ENCODE peak calls at places on chromosome 13, in eight cellular contexts. D is body of pancreas; L is astrocyte; K is RWPE1; V is activated CD8-positive, alpha-beta T cell treated with anti-CD3 and anti-CD28 coated beads for 36 hours; Z is dorsolateral prefrontal cortex; M is HL-60; Q is Panc1. I is an unnamed sample.

GRCh38 chr13:108409735-108410134 is 140.2 kb downstream of the TNFSF13B start:
- DNase-seq in K (no peak), L (no peak), Q (no peak), Z (no peak), V (no peak), M (no peak), D (no peak), I (no peak)

GRCh38 chr13:50805805-50806204 is 37.7 kb downstream of the DLEU7 start:
- DNase-seq in D (no peak), Z (no peak), Q (no peak), K (no peak), M (no peak), V (no peak), L (peak), I (no peak)

GRCh38 chr13:50686547-50686946 is 156.9 kb downstream of the DLEU7 start:
- DNase-seq in Z (no peak), Q (no peak), D (no peak), M (peak), K (no peak), V (no peak), L (no peak), I (no peak)

GRCh38 chr13:107493271-107493670 is 722.1 kb downstream of the LIG4 start:
- DNase-seq in V (no peak), D (no peak), Z (no peak), Q (no peak), K (no peak), M (no peak), L (no peak), I (no peak)

GRCh38 chr13:27406178-27406939 is 18.1 kb upstream of the GTF3A start:
- DNase-seq in D (peak), Z (no peak), K (peak), Q (no peak), M (peak), V (peak), L (peak), I (peak)

GRCh38 chr13:41767801-41768200 is 193.1 kb downstream of the VWA8 start:
- DNase-seq in V (no peak), Z (no peak), K (no peak), M (no peak), D (no peak), Q (no peak), L (peak), I (no peak)

GRCh38 chr13:42924290-42924803 is 67.7 kb downstream of the EPSTI1 start:
- DNase-seq in V (no peak), L (no peak), Z (no peak), Q (no peak), D (no peak), M (no peak), K (no peak), I (no peak)

GRCh38 chr13:20390526-20391175 is 135.0 kb downstream of the CRYL1 start:
- DNase-seq in M (no peak), V (no peak), D (no peak), L (no peak), Q (no peak), K (no peak), Z (no peak), I (no peak)

GRCh38 chr13:36919206-36919832 is 719 bp downstream of the SMAD9 start:
- DNase-seq in K (peak), L (peak), Z (no peak), M (no peak), Q (no peak), V (peak), D (peak), I (peak)

GRCh38 chr13:99526549-99526948 is 25.3 kb downstream of the TM9SF2 start:
- DNase-seq in V (peak), D (no peak), M (no peak), K (no peak), Q (no peak), L (no peak), Z (no peak), I (no peak)
- TF ChIP-seq CTCF in V (no peak), D (no peak), M (no peak), K (no peak), Q (no peak), L (no peak), Z (no peak), I (no peak)

GRCh38 chr13:88978607-88979006 is 1307.4 kb downstream of the SLITRK5 start:
- DNase-seq in K (no peak), M (no peak), Q (no peak), D (no peak), V (no peak), Z (no peak), L (no peak), I (no peak)

DNA sequence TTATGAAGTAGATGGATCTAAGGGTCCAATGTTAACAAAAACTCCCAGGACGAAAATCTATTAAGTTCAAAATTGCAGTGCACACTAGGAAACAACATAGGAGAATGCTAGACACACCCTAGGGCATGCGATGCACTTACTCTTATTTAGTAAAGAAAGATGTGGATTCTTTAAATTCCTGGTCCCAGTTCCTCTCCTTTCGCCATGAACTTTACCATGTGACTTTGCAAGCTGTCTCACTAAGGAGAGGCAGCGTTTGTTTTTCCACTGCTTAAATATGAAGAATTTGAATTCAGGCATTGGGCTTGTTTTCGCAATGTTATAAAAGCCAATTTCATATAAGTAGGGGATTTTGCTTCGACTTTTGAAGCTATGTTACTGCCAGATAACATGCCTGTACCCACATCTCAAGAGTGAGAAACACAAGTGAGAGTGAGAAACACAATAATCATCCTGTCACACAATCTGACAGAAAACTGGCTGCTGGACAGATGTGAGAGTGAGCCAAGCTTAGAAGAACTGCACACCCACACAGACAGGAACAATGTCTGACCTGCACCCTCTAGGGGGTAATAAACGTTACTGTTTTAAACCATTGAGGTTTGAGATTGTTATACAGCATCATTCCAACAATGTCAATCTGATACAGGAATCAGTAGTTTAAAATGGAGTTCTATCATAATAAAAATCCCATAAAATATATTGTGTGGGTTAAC is 1308.5 kb downstream of the SLITRK5 start:
- DNase-seq in M (no peak), D (no peak), Z (no peak), K (no peak), V (no peak), L (peak), Q (no peak), I (no peak)
- TF ChIP-seq CTCF in M (peak), D (no peak), Z (no peak), K (no peak), V (no peak), L (no peak), Q (no peak), I (no peak)

GRCh38 chr13:92719868-92720267 is 506.7 kb upstream of the GPC6 start:
- DNase-seq in M (no peak), Q (no peak), Z (no peak), V (no peak), K (no peak), L (no peak), D (peak), I (no peak)

GRCh38 chr13:92721610-92722009 is 505.0 kb upstream of the GPC6 start:
- DNase-seq in L (no peak), M (no peak), K (no peak), V (no peak), Z (no peak), D (no peak), Q (no peak), I (no peak)

GRCh38 chr13:92717857-92718256 is 508.8 kb upstream of the GPC6 start:
- DNase-seq in M (no peak), Q (no peak), Z (no peak), L (no peak), V (no peak), K (no peak), D (no peak), I (no peak)

DNA sequence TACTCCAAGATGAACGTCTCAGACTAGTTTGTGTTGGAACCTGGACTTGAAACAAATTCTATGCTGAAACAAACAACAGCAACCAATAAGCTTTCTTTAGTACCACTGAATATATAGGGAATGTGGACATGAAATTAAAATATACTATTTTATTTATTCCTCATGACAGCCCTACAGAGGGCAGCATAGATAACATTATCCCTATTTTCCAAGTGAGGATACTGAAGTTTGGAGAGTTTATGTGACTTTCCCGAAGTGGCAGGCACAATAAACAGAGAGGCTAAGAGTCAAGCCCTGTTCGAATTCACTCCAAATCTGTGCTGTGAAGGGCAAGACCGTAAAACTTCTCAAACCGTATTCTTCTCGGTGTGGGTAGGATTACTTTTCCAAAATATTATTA is 509.9 kb upstream of the GPC6 start:
- DNase-seq in V (no peak), D (no peak), M (no peak), L (peak), Z (no peak), Q (no peak), K (no peak), I (no peak)
- TF ChIP-seq CTCF in V (no peak), D (no peak), M (no peak), L (peak), Z (no peak), Q (no peak), K (no peak), I (peak)

GRCh38 chr13:44816701-44817684 is 172.3 kb downstream of the NUFIP1 start:
- DNase-seq in M (no peak), L (peak), V (no peak), Z (no peak), K (peak), D (no peak), Q (no peak), I (no peak)

GRCh38 chr13:44818016-44818415 is 171.3 kb downstream of the NUFIP1 start:
- DNase-seq in V (no peak), Q (no peak), L (no peak), M (no peak), Z (no peak), D (no peak), K (no peak), I (no peak)

GRCh38 chr13:44819245-44819644 is 170.0 kb downstream of the NUFIP1 start:
- DNase-seq in M (no peak), Q (peak), V (peak), K (peak), D (peak), L (peak), Z (no peak), I (no peak)

GRCh38 chr13:44819762-44820161 is 169.5 kb downstream of the NUFIP1 start:
- DNase-seq in K (no peak), V (no peak), Z (no peak), L (no peak), M (no peak), Q (no peak), D (no peak), I (no peak)

GRCh38 chr13:44818428-44818827 is 170.8 kb downstream of the NUFIP1 start:
- DNase-seq in Q (no peak), M (no peak), D (peak), V (no peak), L (no peak), Z (no peak), K (peak), I (no peak)
- TF ChIP-seq CTCF in Q (no peak), M (no peak), D (peak), V (no peak), L (no peak), Z (no peak), K (no peak), I (no peak)

DNA sequence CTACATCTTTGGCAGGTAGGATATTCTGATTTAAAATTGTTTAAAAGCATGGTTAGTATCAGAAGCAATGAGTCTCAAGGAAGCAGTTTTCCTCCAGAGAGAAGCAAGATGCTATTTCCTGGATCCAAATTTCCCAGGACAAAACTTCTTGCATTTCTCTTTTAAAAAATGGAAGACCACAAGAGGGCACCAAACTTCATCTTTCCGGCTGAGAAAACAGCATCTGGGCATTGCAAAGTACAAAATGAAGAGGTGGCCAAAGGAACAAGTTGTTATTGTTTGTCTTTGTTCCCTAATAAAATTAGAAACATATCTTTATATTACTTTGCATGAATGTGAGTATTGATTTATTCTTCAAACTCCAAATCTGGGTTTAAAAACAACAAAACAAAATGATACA is 60.0 kb upstream of the LRCH1 start:
- DNase-seq in M (peak), D (peak), L (peak), K (peak), V (no peak), Q (no peak), Z (no peak), I (peak)
- TF ChIP-seq CTCF in M (peak), D (peak), L (peak), K (peak), V (peak), Q (peak), Z (peak), I (peak)

DNA sequence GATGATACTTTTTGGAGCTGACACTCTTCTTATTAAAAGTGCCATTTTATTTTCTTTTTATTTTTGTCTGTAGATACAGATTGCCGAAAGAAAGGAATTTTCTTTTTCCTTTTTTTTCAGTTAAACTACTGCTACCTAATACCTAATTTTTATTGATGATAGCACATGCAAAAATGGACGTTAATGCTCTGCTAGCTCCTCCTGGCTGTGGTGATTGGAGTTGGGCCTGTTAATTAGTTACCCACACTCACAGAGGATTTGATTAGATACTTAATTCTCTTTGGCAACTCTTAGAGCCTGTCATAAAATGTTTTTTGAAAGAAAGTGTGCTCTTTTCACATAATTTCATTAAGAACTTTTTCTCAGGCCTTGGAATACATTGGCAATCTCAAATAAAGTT is 366.8 kb downstream of the DCT start:
- DNase-seq in Z (no peak), D (no peak), K (no peak), Q (no peak), L (no peak), V (no peak), M (no peak), I (no peak)
- TF ChIP-seq CTCF in Z (no peak), D (no peak), K (no peak), Q (no peak), L (no peak), V (no peak), M (no peak), I (no peak)

DNA sequence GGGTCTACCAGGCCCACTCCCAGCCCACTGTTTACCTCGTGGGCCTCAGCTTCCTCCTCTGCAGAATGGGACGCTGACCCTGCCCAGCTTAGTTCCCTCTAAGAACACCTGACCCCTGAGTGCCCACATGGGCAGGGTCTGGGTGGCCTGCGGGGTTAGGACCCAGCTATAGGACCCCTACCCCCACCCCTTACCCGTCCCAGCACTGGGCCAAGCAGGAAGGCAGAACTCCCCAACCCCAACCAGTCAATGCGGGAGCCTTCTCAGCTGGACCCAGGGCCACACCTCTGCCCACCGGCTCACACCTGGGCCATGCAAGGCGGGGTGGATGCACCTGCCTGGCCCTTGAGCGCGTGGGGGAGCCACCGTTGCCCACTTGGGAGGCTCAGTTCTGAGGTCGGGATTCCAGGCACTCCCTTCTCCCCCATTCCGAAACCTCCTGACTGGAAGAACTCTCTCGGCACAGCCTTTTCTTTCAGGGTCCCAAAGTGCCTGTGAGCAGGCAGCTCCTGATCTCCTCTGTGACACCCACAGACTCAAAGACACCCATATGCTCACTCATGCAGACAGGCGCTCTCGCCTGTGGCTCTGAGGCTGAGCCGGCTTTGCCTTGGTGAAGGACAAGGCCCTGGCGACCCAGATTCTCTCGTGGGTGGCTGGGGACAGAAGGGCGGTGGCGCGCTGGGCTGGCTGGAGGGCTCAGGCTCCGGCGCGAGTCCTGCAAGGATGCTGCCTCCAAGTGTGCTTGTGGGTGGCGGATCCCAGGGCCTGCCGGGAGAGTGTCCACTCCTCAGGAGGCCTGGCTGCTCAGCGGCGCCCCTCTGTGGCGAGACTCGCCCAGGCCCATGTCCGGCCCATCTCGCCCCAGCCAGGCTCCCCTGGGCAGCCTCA is 27.9 kb upstream of the PARP4 start:
- DNase-seq in Z (no peak), D (no peak), L (no peak), K (no peak), Q (no peak), V (peak), M (no peak), I (peak)
- TF ChIP-seq CTCF in Z (no peak), D (no peak), L (no peak), K (no peak), Q (peak), V (peak), M (no peak), I (peak)

GRCh38 chr13:83884141-83884540 is 1.9 kb upstream of the SLITRK1 start:
- DNase-seq in D (no peak), L (no peak), K (no peak), Z (no peak), Q (no peak), M (no peak), V (no peak), I (no peak)
- TF ChIP-seq CTCF in D (no peak), L (no peak), K (no peak), Z (no peak), Q (no peak), M (no peak), V (no peak), I (no peak)

I was measured in endothelial cell.